ENCODE peak calls at places on chromosomes 1 and 21, in four cellular contexts. One of them, this sample, is unnamed.

GRCh38 chr1:30771005-30771404 is 13.4 kb upstream of the LAPTM5 start:
- DNase-seq in NCI-H1694: no peak
- DNase-seq in ACHN: no peak
- DNase-seq in activated T-cell treated with anti-CD3 and anti-CD28 coated beads, Interleukin-2, amount 50 U/mL, for 1 hour: no peak
- DNase-seq in this sample: no peak

GRCh38 chr1:165137551-165138316 is 218.8 kb downstream of the LMX1A start:
- DNase-seq in activated T-cell treated with anti-CD3 and anti-CD28 coated beads, Interleukin-2, amount 50 U/mL, for 1 hour: no peak
- DNase-seq in ACHN: no peak
- DNase-seq in NCI-H1694: no peak
- DNase-seq in this sample: no peak

GRCh38 chr1:59499273-59499955 is 202.5 kb downstream of the FGGY start:
- DNase-seq in NCI-H1694: no peak
- DNase-seq in activated T-cell treated with anti-CD3 and anti-CD28 coated beads, Interleukin-2, amount 50 U/mL, for 1 hour: no peak
- DNase-seq in ACHN: peak
- DNase-seq in this sample: peak

GRCh38 chr1:111582644-111583618 is 36.7 kb upstream of the RAP1A start:
- DNase-seq in activated T-cell treated with anti-CD3 and anti-CD28 coated beads, Interleukin-2, amount 50 U/mL, for 1 hour: no peak
- DNase-seq in ACHN: no peak
- DNase-seq in NCI-H1694: no peak
- DNase-seq in this sample: no peak

GRCh38 chr1:164563821-164564251 is 4.9 kb downstream of the PBX1 start:
- DNase-seq in NCI-H1694: no peak
- DNase-seq in ACHN: no peak
- DNase-seq in activated T-cell treated with anti-CD3 and anti-CD28 coated beads, Interleukin-2, amount 50 U/mL, for 1 hour: no peak
- DNase-seq in this sample: no peak

GRCh38 chr1:12502300-12503109 is 115.5 kb downstream of the DHRS3 start:
- DNase-seq in ACHN: no peak
- DNase-seq in activated T-cell treated with anti-CD3 and anti-CD28 coated beads, Interleukin-2, amount 50 U/mL, for 1 hour: no peak
- DNase-seq in NCI-H1694: no peak
- DNase-seq in this sample: no peak

GRCh38 chr1:150268706-150269403 is at the start of gene APH1A:
- DNase-seq in ACHN: peak
- DNase-seq in activated T-cell treated with anti-CD3 and anti-CD28 coated beads, Interleukin-2, amount 50 U/mL, for 1 hour: peak
- DNase-seq in NCI-H1694: peak
- DNase-seq in this sample: peak

GRCh38 chr1:167805041-167805556 is 83.3 kb downstream of the MPZL1 start:
- DNase-seq in ACHN: no peak
- DNase-seq in NCI-H1694: no peak
- DNase-seq in activated T-cell treated with anti-CD3 and anti-CD28 coated beads, Interleukin-2, amount 50 U/mL, for 1 hour: no peak
- DNase-seq in this sample: no peak

GRCh38 chr1:162627662-162628296 is 4.5 kb upstream of the DDR2 start:
- DNase-seq in ACHN: peak
- DNase-seq in activated T-cell treated with anti-CD3 and anti-CD28 coated beads, Interleukin-2, amount 50 U/mL, for 1 hour: no peak
- DNase-seq in NCI-H1694: no peak
- DNase-seq in this sample: peak

GRCh38 chr1:11478571-11479374 is at the start of gene DISP3:
- DNase-seq in ACHN: peak
- DNase-seq in NCI-H1694: peak
- DNase-seq in activated T-cell treated with anti-CD3 and anti-CD28 coated beads, Interleukin-2, amount 50 U/mL, for 1 hour: peak
- DNase-seq in this sample: peak

GRCh38 chr1:67227196-67227595 is 60.9 kb downstream of the IL23R start:
- DNase-seq in NCI-H1694: no peak
- DNase-seq in ACHN: no peak
- DNase-seq in activated T-cell treated with anti-CD3 and anti-CD28 coated beads, Interleukin-2, amount 50 U/mL, for 1 hour: no peak
- DNase-seq in this sample: no peak

GRCh38 chr1:89025928-89026327 is 3.3 kb upstream of the GBP3 start:
- DNase-seq in NCI-H1694: no peak
- DNase-seq in activated T-cell treated with anti-CD3 and anti-CD28 coated beads, Interleukin-2, amount 50 U/mL, for 1 hour: no peak
- DNase-seq in ACHN: no peak
- DNase-seq in this sample: no peak

GRCh38 chr1:40703316-40703715 is 11.8 kb downstream of the NFYC start:
- DNase-seq in activated T-cell treated with anti-CD3 and anti-CD28 coated beads, Interleukin-2, amount 50 U/mL, for 1 hour: no peak
- DNase-seq in NCI-H1694: no peak
- DNase-seq in ACHN: peak
- DNase-seq in this sample: no peak

GRCh38 chr21:44709426-44710293 is 1.7 kb downstream of the TSPEAR start:
- DNase-seq in ACHN: no peak
- DNase-seq in activated T-cell treated with anti-CD3 and anti-CD28 coated beads, Interleukin-2, amount 50 U/mL, for 1 hour: peak
- DNase-seq in NCI-H1694: peak
- DNase-seq in this sample: no peak

This sample was measured in HT-29.